ENCODE peak calls at places on chromosomes 13 and 19, in seven cellular contexts. Z, O, S, K, T, E and N are unnamed samples.

GRCh38 chr13:110920038-110920437 is 5.2 kb upstream of the ANKRD10 start:
- DNase-seq in Z (no peak), S (peak; percentile 24), O (no peak), T (no peak), E (no peak), K (no peak), N (no peak)

GRCh38 chr19:51097796-51098195 is 10.4 kb downstream of the CTU1 start:
- DNase-seq in E (no peak), Z (no peak), S (no peak), K (no peak), O (no peak), T (no peak), N (no peak)

GRCh38 chr19:31510635-31511034 is 161.4 kb upstream of the TSHZ3 start:
- DNase-seq in Z (no peak), E (no peak), O (no peak), K (no peak), T (no peak), S (no peak), N (no peak)

GRCh38 chr13:25111557-25111956 is 15.6 kb downstream of the PABPC3 start:
- DNase-seq in O (no peak), E (no peak), Z (peak; percentile 15), T (no peak), S (no peak), K (peak; percentile 7), N (no peak)

GRCh38 chr19:49556412-49557398 is 23.7 kb downstream of the NOSIP start:
- DNase-seq in Z (no peak), O (no peak), T (no peak), E (no peak), S (peak; percentile 94), K (no peak), N (no peak)

GRCh38 chr13:30618186-30618937 is 642 bp downstream of the USPL1 start:
- DNase-seq in T (no peak), S (no peak), Z (no peak), E (no peak), O (no peak), K (no peak), N (peak; percentile 3)

GRCh38 chr19:16588089-16588823 is 16.0 kb upstream of the SLC35E1 start:
- DNase-seq in S (peak; percentile 51), E (peak; percentile 80), K (peak; percentile 19), Z (peak; percentile 16), T (no peak), O (no peak), N (no peak)

GRCh38 chr19:18915639-18916038 is 3.5 kb downstream of the COPE start:
- DNase-seq in T (peak; percentile 41), O (peak; percentile 21), S (no peak), K (peak; percentile 30), Z (peak; percentile 18), E (peak; percentile 33), N (no peak)

GRCh38 chr13:57138988-57139387 is 1.7 kb upstream of the PRR20A start:
- DNase-seq in O (no peak), T (no peak), S (no peak), Z (no peak), E (no peak), K (no peak), N (no peak)

GRCh38 chr13:98697833-98698232 is 54.6 kb downstream of the SLC15A1 start:
- DNase-seq in E (no peak), T (no peak), O (no peak), Z (no peak), S (no peak), K (no peak), N (no peak)

GRCh38 chr19:35171730-35172129 is 17.2 kb downstream of the FXYD5 start:
- DNase-seq in Z (no peak), T (no peak), O (no peak), S (no peak), K (no peak), E (no peak), N (no peak)

GRCh38 chr19:35657904-35658700 is 8.2 kb upstream of the UPK1A start:
- DNase-seq in E (no peak), S (no peak), K (no peak), O (no peak), Z (peak; percentile 48), T (no peak), N (no peak)

GRCh38 chr13:73109288-73109899 is 50.6 kb downstream of the KLF5 start:
- DNase-seq in O (no peak), K (no peak), S (no peak), Z (no peak), T (no peak), E (no peak), N (no peak)

GRCh38 chr19:55247621-55248099 is 11.2 kb downstream of the PPP6R1 start:
- DNase-seq in Z (peak; percentile 20), E (peak; percentile 47), S (no peak), O (peak; percentile 64), K (no peak), T (no peak), N (no peak)

GRCh38 chr19:19406878-19407639 is 1.6 kb downstream of the GATAD2A start:
- DNase-seq in Z (peak; percentile 50), T (no peak), S (no peak), K (peak; percentile 45), O (no peak), E (peak; percentile 68), N (no peak)

GRCh38 chr19:29596080-29596479 is 10.0 kb upstream of the POP4 start:
- DNase-seq in Z (no peak), O (no peak), S (no peak), T (no peak), K (no peak), E (no peak), N (no peak)

GRCh38 chr13:20869540-20869939 is 33.0 kb downstream of the XPO4 start:
- DNase-seq in O (peak; percentile 19), T (no peak), Z (no peak), S (no peak), K (peak; percentile 11), E (no peak), N (peak; percentile 51)

GRCh38 chr13:20332361-20333096 is 100.4 kb upstream of the GJB6 start:
- DNase-seq in S (no peak), O (no peak), T (no peak), E (peak; percentile 39), K (no peak), Z (no peak), N (no peak)

GRCh38 chr13:43307921-43308433 is 284.6 kb downstream of the DNAJC15 start:
- DNase-seq in S (peak; percentile 57), K (peak; percentile 87), O (peak; percentile 70), Z (peak; percentile 90), E (peak; percentile 97), T (no peak), N (peak; percentile 90)

GRCh38 chr13:111912991-111913781 is 153.8 kb upstream of the SOX1 start:
- DNase-seq in S (no peak), O (no peak), K (no peak), T (no peak), E (no peak), Z (no peak), N (no peak)

GRCh38 chr19:54388001-54388802 is 23.5 kb upstream of the LAIR1 start:
- DNase-seq in Z (no peak), T (no peak), K (no peak), E (no peak), S (no peak), O (no peak), N (no peak)

GRCh38 chr13:73304442-73304841 is 245.6 kb downstream of the KLF5 start:
- DNase-seq in E (no peak), O (no peak), Z (no peak), S (no peak), T (no peak), K (no peak), N (no peak)

GRCh38 chr19:13018037-13018914 is 23.0 kb downstream of the NFIX start:
- DNase-seq in K (peak; percentile 35), Z (peak; percentile 75), O (peak; percentile 18), S (no peak), T (no peak), E (peak; percentile 70), N (peak; percentile 90)

GRCh38 chr13:96104516-96104915 is 14.6 kb downstream of the HS6ST3 start:
- DNase-seq in K (no peak), E (no peak), O (no peak), Z (no peak), S (no peak), T (no peak), N (no peak)

GRCh38 chr19:23407597-23407996 is 12.3 kb upstream of the ZNF91 start:
- DNase-seq in T (no peak), K (no peak), S (no peak), Z (no peak), O (no peak), E (no peak), N (no peak)

GRCh38 chr13:44902793-44903192 is 86.5 kb downstream of the NUFIP1 start:
- DNase-seq in K (no peak), Z (no peak), O (no peak), E (no peak), S (no peak), T (no peak), N (no peak)

GRCh38 chr13:111114362-111115050 is 604 bp upstream of the ARHGEF7 start:
- DNase-seq in K (peak; percentile 43), S (peak; percentile 18), Z (no peak), O (no peak), E (peak; percentile 72), T (no peak), N (no peak)